ENCODE peak calls at places on chromosome 7, in seven cellular contexts. O is posterior vena cava, E is upper lobe of left lung, T is foreskin melanocyte, H is right cardiac atrium, C is psoas muscle, J is WERI-Rb-1. R is an unnamed sample.

GRCh38 chr7:151542606-151543130 is 23.0 kb upstream of the RHEB start:
- DNase-seq in C (no peak), T (no peak), E (no peak), H (no peak), J (peak), O (no peak), R (no peak)

GRCh38 chr7:54544356-54545240 is 2.4 kb downstream of the VSTM2A start:
- DNase-seq in J (no peak), E (no peak), C (no peak), O (no peak), H (no peak), T (no peak), R (no peak)

GRCh38 chr7:25597881-25598456 is 369.7 kb upstream of the NPVF start:
- DNase-seq in O (no peak), E (peak), C (no peak), H (peak), J (no peak), T (peak), R (no peak)

GRCh38 chr7:30750574-30751256 is 1.2 kb upstream of the INMT start:
- DNase-seq in J (no peak), E (peak), O (peak), C (peak), T (no peak), H (peak), R (peak)

GRCh38 chr7:108328174-108328651 is 128.0 kb downstream of the NRCAM start:
- DNase-seq in T (no peak), C (no peak), H (no peak), O (no peak), E (no peak), J (peak), R (no peak)

GRCh38 chr7:143975617-143976016 is 21.0 kb downstream of the OR2F1 start:
- DNase-seq in T (no peak), E (no peak), H (no peak), O (no peak), C (no peak), J (peak), R (no peak)

GRCh38 chr7:109545686-109546085 is 976.0 kb downstream of the DNAJB9 start:
- DNase-seq in J (no peak), E (no peak), O (no peak), T (no peak), H (no peak), C (no peak), R (no peak)

GRCh38 chr7:47600199-47601118 is 18.5 kb upstream of the TNS3 start:
- DNase-seq in J (no peak), O (no peak), E (no peak), T (no peak), C (no peak), H (peak), R (no peak)

GRCh38 chr7:157352506-157352905 is 15.7 kb downstream of the DNAJB6 start:
- DNase-seq in C (no peak), T (no peak), H (no peak), O (peak), E (no peak), J (no peak), R (no peak)

GRCh38 chr7:105126436-105126975 is 112.5 kb downstream of the KMT2E start:
- DNase-seq in H (no peak), C (no peak), J (no peak), E (no peak), O (no peak), T (no peak), R (no peak)

GRCh38 chr7:130062246-130062645 is 8.1 kb upstream of the KLHDC10 start:
- DNase-seq in T (no peak), H (no peak), O (no peak), J (no peak), C (no peak), E (no peak), R (no peak)

GRCh38 chr7:135842446-135843175 is 94.0 kb upstream of the FAM180A start:
- DNase-seq in J (no peak), C (no peak), T (no peak), H (no peak), E (no peak), O (no peak), R (no peak)